ENCODE peak calls at places on chromosomes 7 and 10, in nine cellular contexts. X is right cardiac atrium; E is upper lobe of right lung; H is naive thymus-derived CD8-positive, alpha-beta T cell; T is HepG2; A is SK-N-SH treated with all-trans-retinoic acid at 6 μM for 48 hours; K is activated CD4-positive, alpha-beta T cell treated with anti-CD3 and anti-CD28 coated beads for 36 hours; U is activated T-cell treated with anti-CD3 and anti-CD28 coated beads, Interleukin-2, amount 50 U/mL, for 72 hours; S is activated CD8-positive, alpha-beta memory T cell treated with anti-CD3 and anti-CD28 coated beads, Interleukin-2, amount 10 ng/mL, durations not matched to agents 7 days and 5 days. L is an unnamed sample.

GRCh38 chr10:14761372-14761771 is 13.3 kb downstream of the FAM107B start:
- ATAC-seq in U (no peak), T (no peak), H (no peak), K (no peak), A (no peak), S (no peak), E (no peak), X (no peak), L (no peak)

GRCh38 chr10:6794441-6794840 is 214.4 kb upstream of the PRKCQ start:
- ATAC-seq in E (no peak), T (no peak), X (no peak), K (no peak), S (no peak), A (no peak), U (no peak), H (no peak), L (no peak)

GRCh38 chr7:135877799-135878198 is 99.4 kb downstream of the MTPN start:
- ATAC-seq in K (no peak), A (no peak), S (no peak), U (peak; percentile 34), T (no peak), H (no peak), E (peak; percentile 51), X (no peak), L (peak; percentile 47)

GRCh38 chr10:102802920-102803534 is 34.2 kb downstream of the CYP17A1 start:
- ATAC-seq in S (peak; percentile 33), A (peak; percentile 83), K (peak; percentile 92), T (no peak), H (no peak), U (peak; percentile 91), E (peak; percentile 72), X (peak; percentile 78), L (peak; percentile 98)

GRCh38 chr10:6097063-6097462 is 8.2 kb downstream of the RBM17 start:
- ATAC-seq in S (no peak), U (no peak), X (no peak), A (no peak), K (no peak), H (no peak), T (no peak), E (no peak), L (no peak)

GRCh38 chr7:42930889-42931288 is 1.1 kb downstream of the PSMA2 start:
- ATAC-seq in S (no peak), X (no peak), H (no peak), E (no peak), U (no peak), T (no peak), A (no peak), K (no peak), L (no peak)

GRCh38 chr7:25087855-25088254 is 37.2 kb downstream of the CYCS start:
- ATAC-seq in E (peak; percentile 69), H (no peak), X (no peak), S (no peak), U (no peak), A (no peak), K (no peak), T (no peak), L (no peak)

GRCh38 chr7:26439502-26440252 is 148.0 kb downstream of the SNX10 start:
- ATAC-seq in T (no peak), X (no peak), H (no peak), A (no peak), U (no peak), S (no peak), E (no peak), K (no peak), L (no peak)

GRCh38 chr7:43647772-43648643 is 65.1 kb downstream of the STK17A start:
- ATAC-seq in H (no peak), K (peak; percentile 74), T (peak; percentile 9), U (peak; percentile 70), E (peak; percentile 82), A (peak; percentile 75), X (peak; percentile 84), S (peak; percentile 29), L (peak; percentile 77)

GRCh38 chr7:114819629-114820362 is 102.1 kb upstream of the MDFIC start:
- ATAC-seq in E (peak; percentile 58), A (peak; percentile 56), X (peak; percentile 66), T (no peak), S (no peak), H (no peak), K (no peak), U (no peak), L (no peak)

GRCh38 chr7:48481235-48481634 is 310.0 kb downstream of the ABCA13 start:
- ATAC-seq in T (no peak), K (no peak), U (no peak), H (no peak), A (no peak), X (no peak), E (no peak), S (no peak), L (no peak)

GRCh38 chr7:66617295-66617694 is 11.4 kb upstream of the KCTD7 start:
- ATAC-seq in K (no peak), X (no peak), E (no peak), T (no peak), U (no peak), S (no peak), A (peak; percentile 88), H (no peak), L (no peak)

GRCh38 chr7:128210036-128210347 is 31.1 kb upstream of the LEP start:
- ATAC-seq in T (peak; percentile 6), K (no peak), X (no peak), H (no peak), A (peak; percentile 5), U (peak; percentile 14), E (no peak), S (no peak), L (no peak)

GRCh38 chr10:132509506-132510173 is 27.9 kb upstream of the INPP5A start:
- ATAC-seq in H (no peak), S (no peak), T (peak; percentile 50), A (no peak), K (no peak), E (peak; percentile 13), U (no peak), X (no peak), L (no peak)

L was measured in activated T-helper 17 cell treated with anti-CD3 and anti-CD28 coated beads, Interleukin-2, amount 50 U/mL, for 72 hours.